ENCODE peak calls at places on chromosome 11, in four cellular contexts. J is GM12878, B is SK-N-SH, P is HepG2. S is an unnamed sample.

GRCh38 chr11:3120071-3120792 is 44.9 kb downstream of the OSBPL5 start:
- DNase-seq in P (no peak), B (peak), J (no peak), S (no peak)

GRCh38 chr11:115580927-115581680 is 76.9 kb upstream of the CADM1 start:
- DNase-seq in P (no peak), B (peak), J (no peak), S (no peak)

GRCh38 chr11:73781303-73781702 is 6.4 kb upstream of the MRPL48 start:
- DNase-seq in B (no peak), P (no peak), J (no peak), S (no peak)

GRCh38 chr11:20110908-20111669 is 49.2 kb downstream of the DBX1 start:
- DNase-seq in P (peak), J (peak), B (peak), S (peak)

GRCh38 chr11:112899235-112899634 is 62.0 kb upstream of the NCAM1 start:
- DNase-seq in B (no peak), J (no peak), P (no peak), S (no peak)

GRCh38 chr11:14449302-14449714 is 50.3 kb downstream of the COPB1 start:
- DNase-seq in B (peak), P (no peak), J (no peak), S (no peak)

GRCh38 chr11:10117709-10118341 is 176.2 kb downstream of the SBF2 start:
- DNase-seq in P (peak), J (no peak), B (no peak), S (no peak)

GRCh38 chr11:43547411-43547718 is 133.2 kb upstream of the HSD17B12 start:
- DNase-seq in J (no peak), B (no peak), P (no peak), S (no peak)

GRCh38 chr11:116716617-116717016 is 56.2 kb downstream of the BUD13 start:
- DNase-seq in B (no peak), P (no peak), J (no peak), S (no peak)

GRCh38 chr11:95291946-95292345 is 60.9 kb upstream of the SESN3 start:
- DNase-seq in B (no peak), J (no peak), P (no peak), S (no peak)

GRCh38 chr11:120344302-120345004 is 8.2 kb downstream of the ARHGEF12 start:
- DNase-seq in B (no peak), J (peak), P (no peak), S (peak)

GRCh38 chr11:60869451-60869825 is 2.1 kb downstream of the ZP1 start:
- DNase-seq in P (no peak), B (no peak), J (no peak), S (no peak)

GRCh38 chr11:28542556-28542955 is 434.4 kb downstream of the METTL15 start:
- DNase-seq in P (no peak), J (no peak), B (no peak), S (peak)

GRCh38 chr11:122391049-122391448 is 264.5 kb upstream of the UBASH3B start:
- DNase-seq in J (no peak), P (no peak), B (no peak), S (no peak)

GRCh38 chr11:83510530-83511449 is 224.6 kb upstream of the CCDC90B start:
- DNase-seq in B (no peak), P (no peak), J (no peak), S (no peak)

GRCh38 chr11:77634724-77635123 is 2.9 kb downstream of the CLNS1A start:
- DNase-seq in B (no peak), P (no peak), J (no peak), S (no peak)

GRCh38 chr11:15278129-15278528 is 163.4 kb downstream of the INSC start:
- DNase-seq in B (no peak), P (no peak), J (no peak), S (no peak)

GRCh38 chr11:100682247-100682969 is 4.7 kb upstream of the ARHGAP42 start:
- DNase-seq in B (no peak), P (no peak), J (no peak), S (no peak)

GRCh38 chr11:119584193-119585037 is 144.6 kb downstream of the NECTIN1 start:
- DNase-seq in J (no peak), B (peak), P (no peak), S (peak)

GRCh38 chr11:32382339-32383049 is 52.8 kb downstream of the WT1 start:
- DNase-seq in P (no peak), J (no peak), B (no peak), S (no peak)

GRCh38 chr11:14045417-14045816 is 82.9 kb downstream of the SPON1 start:
- DNase-seq in P (no peak), J (no peak), B (no peak), S (no peak)

GRCh38 chr11:101741479-101742175 is 157.8 kb upstream of the TRPC6 start:
- DNase-seq in P (no peak), B (no peak), J (no peak), S (no peak)

GRCh38 chr11:848380-848931 is 5.8 kb downstream of the TSPAN4 start:
- DNase-seq in J (no peak), P (no peak), B (peak), S (peak)
- TF ChIP-seq JUND in J (no peak), P (no peak), B (no peak), S (no peak)

DNA sequence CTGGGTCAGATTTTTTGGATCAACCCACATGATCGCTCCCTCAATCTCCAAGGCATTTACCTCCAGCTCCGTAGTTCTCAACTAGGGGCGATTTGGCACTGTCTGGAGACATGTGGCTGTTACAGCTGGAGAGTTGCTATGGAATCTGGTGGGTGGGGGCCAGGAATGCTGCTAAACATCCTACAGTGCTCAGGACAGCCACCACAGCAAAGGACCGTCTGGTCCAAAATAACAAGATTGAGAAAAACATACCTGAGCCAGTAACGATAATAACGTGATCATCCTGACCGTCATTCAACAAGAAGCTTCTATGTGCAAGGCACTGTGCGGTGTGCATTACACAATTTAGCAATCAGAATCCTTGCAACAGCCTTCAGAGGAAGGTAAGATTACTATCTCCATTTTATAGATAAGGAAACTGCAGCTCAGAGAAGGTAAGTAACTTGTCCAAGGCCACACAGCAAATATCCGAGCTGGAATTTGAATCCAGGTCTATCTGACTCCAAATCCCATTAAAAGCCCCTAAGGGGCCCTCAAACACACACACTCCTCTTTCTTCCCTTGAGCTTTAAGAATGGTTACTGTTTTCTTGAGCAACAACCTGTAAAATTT is 14.3 kb upstream of the CRY2 start:
- DNase-seq in P (no peak), J (no peak), B (no peak), S (no peak)
- TF ChIP-seq JUND in P (no peak), J (no peak), B (no peak), S (no peak)

GRCh38 chr11:79287952-79288351 is 152.9 kb downstream of the TENM4 start:
- DNase-seq in B (no peak), J (no peak), P (no peak), S (no peak)
- TF ChIP-seq JUND in B (no peak), J (no peak), P (no peak), S (no peak)

DNA sequence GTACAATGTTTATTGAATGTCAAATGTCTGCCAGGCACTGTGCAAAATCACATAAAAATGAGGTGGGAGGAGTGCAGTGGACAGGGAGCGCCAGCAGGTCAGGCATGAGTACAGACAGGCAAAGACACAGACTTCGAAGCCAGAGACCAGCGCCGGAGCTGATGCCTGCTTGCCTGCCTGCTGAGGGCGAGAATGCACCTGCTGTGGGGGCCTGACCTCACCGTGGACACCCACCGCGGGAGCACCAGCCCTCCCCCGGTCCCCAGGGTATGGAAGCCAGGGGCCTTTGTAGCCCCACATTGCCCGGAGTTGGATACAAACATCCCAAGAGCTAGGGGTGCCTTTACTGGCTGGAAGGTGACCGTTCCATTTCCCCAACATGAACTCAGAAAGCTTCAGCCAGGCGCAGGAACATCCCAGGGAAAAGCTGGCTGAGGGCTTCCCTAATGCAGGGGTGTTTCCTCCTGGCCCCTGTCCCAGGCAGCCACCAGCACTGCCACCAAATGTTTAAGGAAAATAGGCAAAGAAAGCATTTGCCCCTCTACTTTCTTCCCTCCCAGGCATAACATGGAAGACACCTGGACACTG is 17.9 kb downstream of the IFITM10 start:
- DNase-seq in B (no peak), P (no peak), J (no peak), S (no peak)
- TF ChIP-seq JUND in B (no peak), P (no peak), J (no peak), S (no peak)

GRCh38 chr11:65641233-65642013 is 3.5 kb downstream of the SIPA1 start:
- DNase-seq in P (no peak), J (no peak), B (no peak), S (peak)
- TF ChIP-seq JUND in P (no peak), J (no peak), B (no peak), S (no peak)

GRCh38 chr11:59102259-59102765 is 4.7 kb upstream of the FAM111B start:
- DNase-seq in J (peak), P (no peak), B (no peak), S (peak)
- TF ChIP-seq JUND in J (no peak), P (no peak), B (no peak), S (no peak)

GRCh38 chr11:22555901-22556300 is 69.7 kb downstream of the FANCF start:
- DNase-seq in J (no peak), P (no peak), B (no peak), S (no peak)

GRCh38 chr11:22554221-22554620 is 71.4 kb downstream of the FANCF start:
- DNase-seq in P (no peak), B (no peak), J (peak), S (no peak)

GRCh38 chr11:22561283-22561682 is 64.3 kb downstream of the FANCF start:
- DNase-seq in J (no peak), P (no peak), B (no peak), S (no peak)

DNA sequence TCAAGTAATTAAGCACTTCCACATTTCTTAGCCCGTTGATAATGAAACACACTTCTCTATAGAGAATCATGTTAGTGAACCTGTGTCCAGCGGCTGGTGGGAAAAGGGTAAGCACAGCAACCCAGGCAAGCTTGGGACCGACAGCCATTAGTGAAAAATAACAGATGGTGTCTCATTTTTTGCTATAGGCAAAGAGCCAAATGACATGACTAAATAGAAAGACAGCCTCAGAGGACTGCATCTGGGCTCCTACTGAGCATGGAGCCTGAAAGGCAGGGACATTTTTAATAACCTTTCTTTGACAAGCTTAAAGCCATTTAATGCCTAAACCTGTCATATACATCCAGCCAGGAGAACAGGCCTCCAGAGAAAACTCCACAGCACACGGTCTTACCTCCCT is 67.0 kb downstream of the FANCF start:
- DNase-seq in B (peak), P (no peak), J (no peak), S (no peak)
- TF ChIP-seq JUND in B (no peak), P (no peak), J (no peak), S (no peak)

DNA sequence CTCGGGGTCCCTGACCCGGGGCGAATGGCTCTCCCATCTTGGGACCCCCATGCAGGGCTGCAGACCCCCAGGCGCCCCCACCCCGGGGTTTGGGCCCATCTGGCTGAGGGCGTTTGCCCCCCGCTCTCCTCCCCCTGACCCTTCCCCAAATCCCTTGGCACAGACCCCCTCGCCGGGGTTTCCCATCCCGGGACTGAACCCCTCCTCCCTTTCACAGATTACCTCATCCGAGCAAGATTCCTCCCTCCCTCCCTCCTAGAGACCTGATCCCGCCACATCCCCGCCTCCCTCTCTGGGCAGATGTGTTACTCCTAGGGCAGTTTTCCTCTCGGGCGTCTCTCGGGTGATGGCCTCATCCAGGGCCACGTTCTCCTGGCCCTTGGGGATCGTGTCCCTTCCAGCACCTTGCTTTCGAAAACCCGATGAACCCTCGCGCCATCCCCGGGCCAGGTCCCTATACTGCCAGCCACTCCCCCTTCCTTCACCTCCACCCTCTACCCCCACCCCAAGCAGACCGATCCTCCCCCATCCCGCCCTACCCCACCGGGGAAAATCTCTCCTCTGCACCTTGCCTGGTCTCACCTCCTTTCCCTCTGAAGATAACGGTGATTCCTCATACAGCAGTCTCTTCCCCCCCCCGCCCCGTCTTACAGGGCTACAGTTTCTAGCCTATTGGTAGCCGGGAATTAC is 899 bp downstream of the KMT2A start:
- DNase-seq in J (no peak), P (peak), B (peak), S (peak)
- TF ChIP-seq JUND in J (no peak), P (no peak), B (no peak), S (no peak)

GRCh38 chr11:64353761-64354506 is 5.0 kb upstream of the RPS6KA4 start:
- DNase-seq in P (no peak), J (no peak), B (peak), S (no peak)

GRCh38 chr11:64352099-64353005 is 6.6 kb upstream of the RPS6KA4 start:
- DNase-seq in P (no peak), B (no peak), J (no peak), S (no peak)

GRCh38 chr11:64351136-64351631 is 7.8 kb upstream of the RPS6KA4 start:
- DNase-seq in B (peak), J (no peak), P (no peak), S (no peak)

GRCh38 chr11:64355078-64355940 is 3.7 kb upstream of the RPS6KA4 start:
- DNase-seq in P (peak), J (no peak), B (peak), S (peak)

DNA sequence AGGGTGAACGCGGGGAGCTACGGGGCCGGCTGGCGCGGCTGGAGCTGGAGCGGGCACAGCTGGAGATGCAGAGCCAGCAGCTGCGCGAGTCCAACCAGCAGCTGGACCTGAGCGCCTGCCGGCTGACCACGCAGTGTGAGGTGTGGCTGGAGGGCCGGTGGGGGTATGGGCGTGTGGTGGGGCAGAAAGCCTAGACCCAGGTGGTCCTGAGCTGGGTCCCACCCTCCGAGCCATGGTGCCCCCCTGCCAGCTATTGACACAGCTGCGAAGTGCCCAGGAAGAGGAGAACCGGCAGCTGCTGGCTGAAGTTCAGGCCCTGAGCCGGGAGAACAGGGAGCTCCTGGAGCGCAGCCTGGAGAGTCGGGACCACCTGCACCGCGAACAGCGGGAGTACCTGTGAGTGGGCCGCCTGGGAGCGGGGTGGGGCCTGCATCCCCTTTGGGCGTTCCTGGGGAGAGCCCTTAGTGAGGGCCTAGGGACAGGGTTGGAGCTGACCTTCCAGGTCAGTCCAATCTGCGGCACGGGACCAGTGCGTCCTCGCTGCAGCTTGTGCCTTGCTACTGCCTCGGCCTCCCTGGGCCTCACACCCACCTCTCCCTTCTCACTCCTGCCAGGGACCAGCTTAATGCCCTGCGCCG is 5.7 kb upstream of the RPS6KA4 start:
- DNase-seq in J (no peak), B (no peak), P (no peak), S (no peak)
- TF ChIP-seq JUND in J (no peak), B (no peak), P (no peak), S (no peak)

GRCh38 chr11:16898274-16898985 is 115.8 kb downstream of the PLEKHA7 start:
- DNase-seq in J (no peak), P (no peak), B (no peak), S (no peak)

GRCh38 chr11:16899708-16900107 is 114.5 kb downstream of the PLEKHA7 start:
- DNase-seq in J (no peak), P (no peak), B (no peak), S (no peak)

GRCh38 chr11:16905375-16905774 is 108.8 kb downstream of the PLEKHA7 start:
- DNase-seq in B (no peak), J (no peak), P (no peak), S (no peak)

GRCh38 chr11:16902182-16902581 is 112.0 kb downstream of the PLEKHA7 start:
- DNase-seq in P (no peak), B (no peak), J (peak), S (no peak)

DNA sequence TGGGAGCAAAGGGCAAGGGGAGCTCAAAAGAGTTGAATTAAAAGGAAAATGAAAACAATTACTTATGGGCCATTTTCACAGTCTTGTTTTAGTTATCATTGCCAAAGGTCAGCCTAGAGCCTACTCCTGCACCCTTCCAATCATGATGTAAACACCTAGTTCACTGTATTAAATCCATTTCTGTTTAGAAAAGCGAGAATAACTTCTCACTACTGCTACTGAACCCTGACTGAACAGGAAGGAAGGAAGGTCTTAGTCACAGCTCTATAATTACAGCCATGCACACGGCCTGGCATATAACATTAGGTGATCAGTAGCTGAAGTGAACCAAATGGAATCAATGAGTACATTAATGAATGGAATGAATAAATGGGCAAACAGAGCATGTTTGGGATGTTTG is 111.2 kb downstream of the PLEKHA7 start:
- DNase-seq in B (no peak), J (peak), P (no peak), S (no peak)
- TF ChIP-seq JUND in B (no peak), J (no peak), P (no peak), S (no peak)